ENCODE peak calls at places on chromosomes 16 and 17, in nine cellular contexts. One of them, this sample, is unnamed.
A peak's percentile ranks its signal among the peaks of the same experiment; 100 is the strongest.

GRCh38 chr16:19886061-19886792 is 1.6 kb upstream of the GPRC5B start:
- DNase-seq in stimulated activated CD4-positive, alpha-beta T cell treated with anti-CD3 and anti-CD28 coated beads, TNF-alpha, amount 100 ng/mL, for 1 hour: peak; percentile 64
- DNase-seq in non-pigmented ciliary epithelial cell: peak; percentile 43
- DNase-seq in trophoblast cell: peak; percentile 67
- DNase-seq in ascending aorta: peak; percentile 87
- DNase-seq in left colon: peak; percentile 83
- DNase-seq in HEK293T: peak; percentile 72
- DNase-seq in tibial artery: peak; percentile 72
- DNase-seq in SIG-M5: peak; percentile 3
- DNase-seq in this sample: peak; percentile 84

GRCh38 chr17:73553311-73553710 is 90.9 kb downstream of the SDK2 start:
- DNase-seq in stimulated activated CD4-positive, alpha-beta T cell treated with anti-CD3 and anti-CD28 coated beads, TNF-alpha, amount 100 ng/mL, for 1 hour: no peak
- DNase-seq in non-pigmented ciliary epithelial cell: no peak
- DNase-seq in trophoblast cell: no peak
- DNase-seq in ascending aorta: no peak
- DNase-seq in left colon: no peak
- DNase-seq in HEK293T: no peak
- DNase-seq in tibial artery: no peak
- DNase-seq in SIG-M5: no peak
- DNase-seq in this sample: no peak

GRCh38 chr16:84795338-84796053 is 24.3 kb upstream of the CRISPLD2 start:
- DNase-seq in stimulated activated CD4-positive, alpha-beta T cell treated with anti-CD3 and anti-CD28 coated beads, TNF-alpha, amount 100 ng/mL, for 1 hour: no peak
- DNase-seq in non-pigmented ciliary epithelial cell: peak; percentile 41
- DNase-seq in trophoblast cell: no peak
- DNase-seq in ascending aorta: peak; percentile 86
- DNase-seq in left colon: peak; percentile 47
- DNase-seq in HEK293T: no peak
- DNase-seq in tibial artery: peak; percentile 84
- DNase-seq in SIG-M5: no peak
- DNase-seq in this sample: peak; percentile 82

GRCh38 chr16:11325404-11326083 is 19.7 kb upstream of the RMI2 start:
- DNase-seq in stimulated activated CD4-positive, alpha-beta T cell treated with anti-CD3 and anti-CD28 coated beads, TNF-alpha, amount 100 ng/mL, for 1 hour: no peak
- DNase-seq in non-pigmented ciliary epithelial cell: no peak
- DNase-seq in trophoblast cell: no peak
- DNase-seq in ascending aorta: no peak
- DNase-seq in left colon: no peak
- DNase-seq in HEK293T: no peak
- DNase-seq in tibial artery: no peak
- DNase-seq in SIG-M5: no peak
- DNase-seq in this sample: no peak

GRCh38 chr16:75491876-75492275 is 3.4 kb downstream of the CHST6 start:
- DNase-seq in stimulated activated CD4-positive, alpha-beta T cell treated with anti-CD3 and anti-CD28 coated beads, TNF-alpha, amount 100 ng/mL, for 1 hour: no peak
- DNase-seq in non-pigmented ciliary epithelial cell: no peak
- DNase-seq in trophoblast cell: peak; percentile 72
- DNase-seq in ascending aorta: no peak
- DNase-seq in left colon: peak; percentile 24
- DNase-seq in HEK293T: peak; percentile 52
- DNase-seq in tibial artery: no peak
- DNase-seq in SIG-M5: no peak
- DNase-seq in this sample: no peak

GRCh38 chr17:80676096-80676466 is 131.4 kb downstream of the RPTOR start:
- DNase-seq in stimulated activated CD4-positive, alpha-beta T cell treated with anti-CD3 and anti-CD28 coated beads, TNF-alpha, amount 100 ng/mL, for 1 hour: no peak
- DNase-seq in non-pigmented ciliary epithelial cell: no peak
- DNase-seq in trophoblast cell: no peak
- DNase-seq in ascending aorta: no peak
- DNase-seq in left colon: no peak
- DNase-seq in HEK293T: no peak
- DNase-seq in tibial artery: no peak
- DNase-seq in SIG-M5: no peak
- DNase-seq in this sample: no peak

GRCh38 chr17:28335959-28336871 is 654 bp downstream of the TNFAIP1 start:
- DNase-seq in stimulated activated CD4-positive, alpha-beta T cell treated with anti-CD3 and anti-CD28 coated beads, TNF-alpha, amount 100 ng/mL, for 1 hour: no peak
- DNase-seq in non-pigmented ciliary epithelial cell: peak; percentile 79
- DNase-seq in trophoblast cell: peak; percentile 74
- DNase-seq in ascending aorta: peak; percentile 83
- DNase-seq in left colon: peak; percentile 46
- DNase-seq in HEK293T: peak; percentile 28
- DNase-seq in tibial artery: peak; percentile 34
- DNase-seq in SIG-M5: no peak
- DNase-seq in this sample: peak; percentile 63

GRCh38 chr17:6457688-6458190 is 13.5 kb downstream of the PIMREG start:
- DNase-seq in stimulated activated CD4-positive, alpha-beta T cell treated with anti-CD3 and anti-CD28 coated beads, TNF-alpha, amount 100 ng/mL, for 1 hour: no peak
- DNase-seq in non-pigmented ciliary epithelial cell: no peak
- DNase-seq in trophoblast cell: no peak
- DNase-seq in ascending aorta: no peak
- DNase-seq in left colon: peak; percentile 75
- DNase-seq in HEK293T: no peak
- DNase-seq in tibial artery: no peak
- DNase-seq in SIG-M5: no peak
- DNase-seq in this sample: no peak

GRCh38 chr17:74325743-74326379 is at the start of gene KIF19:
- DNase-seq in stimulated activated CD4-positive, alpha-beta T cell treated with anti-CD3 and anti-CD28 coated beads, TNF-alpha, amount 100 ng/mL, for 1 hour: peak; percentile 16
- DNase-seq in non-pigmented ciliary epithelial cell: no peak
- DNase-seq in trophoblast cell: no peak
- DNase-seq in ascending aorta: no peak
- DNase-seq in left colon: peak; percentile 60
- DNase-seq in HEK293T: no peak
- DNase-seq in tibial artery: no peak
- DNase-seq in SIG-M5: no peak
- DNase-seq in this sample: no peak

GRCh38 chr17:12422632-12423031 is 243.1 kb upstream of the MYOCD start:
- DNase-seq in stimulated activated CD4-positive, alpha-beta T cell treated with anti-CD3 and anti-CD28 coated beads, TNF-alpha, amount 100 ng/mL, for 1 hour: no peak
- DNase-seq in non-pigmented ciliary epithelial cell: no peak
- DNase-seq in trophoblast cell: no peak
- DNase-seq in ascending aorta: no peak
- DNase-seq in left colon: peak; percentile 20
- DNase-seq in HEK293T: no peak
- DNase-seq in tibial artery: no peak
- DNase-seq in SIG-M5: no peak
- DNase-seq in this sample: peak; percentile 59

GRCh38 chr16:89560413-89561194 is at the start of gene RPL13:
- DNase-seq in stimulated activated CD4-positive, alpha-beta T cell treated with anti-CD3 and anti-CD28 coated beads, TNF-alpha, amount 100 ng/mL, for 1 hour: peak; percentile 84
- DNase-seq in non-pigmented ciliary epithelial cell: peak; percentile 77
- DNase-seq in trophoblast cell: peak; percentile 98
- DNase-seq in ascending aorta: peak; percentile 98
- DNase-seq in left colon: peak; percentile 95
- DNase-seq in HEK293T: peak; percentile 93
- DNase-seq in tibial artery: peak; percentile 95
- DNase-seq in SIG-M5: peak; percentile 79
- DNase-seq in this sample: peak; percentile 96

GRCh38 chr16:81241706-81242105 is 3.2 kb downstream of the BCO1 start:
- DNase-seq in stimulated activated CD4-positive, alpha-beta T cell treated with anti-CD3 and anti-CD28 coated beads, TNF-alpha, amount 100 ng/mL, for 1 hour: no peak
- DNase-seq in non-pigmented ciliary epithelial cell: no peak
- DNase-seq in trophoblast cell: no peak
- DNase-seq in ascending aorta: no peak
- DNase-seq in left colon: no peak
- DNase-seq in HEK293T: no peak
- DNase-seq in tibial artery: no peak
- DNase-seq in SIG-M5: no peak
- DNase-seq in this sample: no peak

GRCh38 chr17:18141210-18141803 is 32.8 kb downstream of the MYO15A start:
- DNase-seq in stimulated activated CD4-positive, alpha-beta T cell treated with anti-CD3 and anti-CD28 coated beads, TNF-alpha, amount 100 ng/mL, for 1 hour: no peak
- DNase-seq in non-pigmented ciliary epithelial cell: no peak
- DNase-seq in trophoblast cell: peak; percentile 45
- DNase-seq in ascending aorta: no peak
- DNase-seq in left colon: no peak
- DNase-seq in HEK293T: peak; percentile 55
- DNase-seq in tibial artery: no peak
- DNase-seq in SIG-M5: no peak
- DNase-seq in this sample: no peak

GRCh38 chr16:56137269-56137668 is 54.0 kb upstream of the GNAO1 start:
- DNase-seq in stimulated activated CD4-positive, alpha-beta T cell treated with anti-CD3 and anti-CD28 coated beads, TNF-alpha, amount 100 ng/mL, for 1 hour: no peak
- DNase-seq in non-pigmented ciliary epithelial cell: no peak
- DNase-seq in trophoblast cell: no peak
- DNase-seq in ascending aorta: no peak
- DNase-seq in left colon: no peak
- DNase-seq in HEK293T: no peak
- DNase-seq in tibial artery: no peak
- DNase-seq in SIG-M5: no peak
- DNase-seq in this sample: no peak

GRCh38 chr17:78862073-78863023 is 21.7 kb upstream of the USP36 start:
- DNase-seq in stimulated activated CD4-positive, alpha-beta T cell treated with anti-CD3 and anti-CD28 coated beads, TNF-alpha, amount 100 ng/mL, for 1 hour: no peak
- DNase-seq in non-pigmented ciliary epithelial cell: peak; percentile 89
- DNase-seq in trophoblast cell: peak; percentile 93
- DNase-seq in ascending aorta: peak; percentile 96
- DNase-seq in left colon: peak; percentile 58
- DNase-seq in HEK293T: no peak
- DNase-seq in tibial artery: peak; percentile 96
- DNase-seq in SIG-M5: peak; percentile 29
- DNase-seq in this sample: peak; percentile 86

GRCh38 chr17:73770115-73770848 is 126.0 kb upstream of the SDK2 start:
- DNase-seq in stimulated activated CD4-positive, alpha-beta T cell treated with anti-CD3 and anti-CD28 coated beads, TNF-alpha, amount 100 ng/mL, for 1 hour: no peak
- DNase-seq in non-pigmented ciliary epithelial cell: peak; percentile 18
- DNase-seq in trophoblast cell: no peak
- DNase-seq in ascending aorta: peak; percentile 92
- DNase-seq in left colon: peak; percentile 68
- DNase-seq in HEK293T: peak; percentile 59
- DNase-seq in tibial artery: peak; percentile 67
- DNase-seq in SIG-M5: no peak
- DNase-seq in this sample: peak; percentile 88

GRCh38 chr17:55660171-55660886 is 62.3 kb downstream of the TMEM100 start:
- DNase-seq in stimulated activated CD4-positive, alpha-beta T cell treated with anti-CD3 and anti-CD28 coated beads, TNF-alpha, amount 100 ng/mL, for 1 hour: no peak
- DNase-seq in non-pigmented ciliary epithelial cell: no peak
- DNase-seq in trophoblast cell: no peak
- DNase-seq in ascending aorta: no peak
- DNase-seq in left colon: no peak
- DNase-seq in HEK293T: no peak
- DNase-seq in tibial artery: no peak
- DNase-seq in SIG-M5: no peak
- DNase-seq in this sample: no peak

GRCh38 chr17:9971991-9972390 is 66.9 kb upstream of the RCVRN start:
- DNase-seq in stimulated activated CD4-positive, alpha-beta T cell treated with anti-CD3 and anti-CD28 coated beads, TNF-alpha, amount 100 ng/mL, for 1 hour: no peak
- DNase-seq in non-pigmented ciliary epithelial cell: no peak
- DNase-seq in trophoblast cell: peak; percentile 56
- DNase-seq in ascending aorta: peak; percentile 70
- DNase-seq in left colon: peak; percentile 75
- DNase-seq in HEK293T: peak; percentile 26
- DNase-seq in tibial artery: peak; percentile 81
- DNase-seq in SIG-M5: no peak
- DNase-seq in this sample: peak; percentile 81

GRCh38 chr16:2775765-2776499 is 1.1 kb downstream of the ELOB start:
- DNase-seq in stimulated activated CD4-positive, alpha-beta T cell treated with anti-CD3 and anti-CD28 coated beads, TNF-alpha, amount 100 ng/mL, for 1 hour: no peak
- DNase-seq in non-pigmented ciliary epithelial cell: no peak
- DNase-seq in trophoblast cell: no peak
- DNase-seq in ascending aorta: no peak
- DNase-seq in left colon: no peak
- DNase-seq in HEK293T: no peak
- DNase-seq in tibial artery: no peak
- DNase-seq in SIG-M5: no peak
- DNase-seq in this sample: no peak

GRCh38 chr17:59378621-59379194 is 47.3 kb downstream of the YPEL2 start:
- DNase-seq in stimulated activated CD4-positive, alpha-beta T cell treated with anti-CD3 and anti-CD28 coated beads, TNF-alpha, amount 100 ng/mL, for 1 hour: no peak
- DNase-seq in non-pigmented ciliary epithelial cell: peak; percentile 82
- DNase-seq in trophoblast cell: peak; percentile 61
- DNase-seq in ascending aorta: peak; percentile 87
- DNase-seq in left colon: peak; percentile 45
- DNase-seq in HEK293T: no peak
- DNase-seq in tibial artery: no peak
- DNase-seq in SIG-M5: no peak
- DNase-seq in this sample: no peak

GRCh38 chr17:13153036-13153435 is 135.2 kb upstream of the ELAC2 start:
- DNase-seq in stimulated activated CD4-positive, alpha-beta T cell treated with anti-CD3 and anti-CD28 coated beads, TNF-alpha, amount 100 ng/mL, for 1 hour: no peak
- DNase-seq in non-pigmented ciliary epithelial cell: peak; percentile 17
- DNase-seq in trophoblast cell: no peak
- DNase-seq in ascending aorta: no peak
- DNase-seq in left colon: no peak
- DNase-seq in HEK293T: no peak
- DNase-seq in tibial artery: no peak
- DNase-seq in SIG-M5: no peak
- DNase-seq in this sample: no peak

GRCh38 chr17:78947235-78948153 is 22.3 kb upstream of the TIMP2 start:
- DNase-seq in stimulated activated CD4-positive, alpha-beta T cell treated with anti-CD3 and anti-CD28 coated beads, TNF-alpha, amount 100 ng/mL, for 1 hour: no peak
- DNase-seq in non-pigmented ciliary epithelial cell: no peak
- DNase-seq in trophoblast cell: no peak
- DNase-seq in ascending aorta: no peak
- DNase-seq in left colon: peak; percentile 55
- DNase-seq in HEK293T: no peak
- DNase-seq in tibial artery: no peak
- DNase-seq in SIG-M5: no peak
- DNase-seq in this sample: no peak

GRCh38 chr17:21365016-21365415 is 11.1 kb upstream of the KCNJ12 start:
- DNase-seq in stimulated activated CD4-positive, alpha-beta T cell treated with anti-CD3 and anti-CD28 coated beads, TNF-alpha, amount 100 ng/mL, for 1 hour: no peak
- DNase-seq in non-pigmented ciliary epithelial cell: no peak
- DNase-seq in trophoblast cell: no peak
- DNase-seq in ascending aorta: no peak
- DNase-seq in left colon: no peak
- DNase-seq in HEK293T: no peak
- DNase-seq in tibial artery: no peak
- DNase-seq in SIG-M5: no peak
- DNase-seq in this sample: no peak

GRCh38 chr17:11814655-11815262 is 182.5 kb downstream of the ZNF18 start:
- DNase-seq in stimulated activated CD4-positive, alpha-beta T cell treated with anti-CD3 and anti-CD28 coated beads, TNF-alpha, amount 100 ng/mL, for 1 hour: no peak
- DNase-seq in non-pigmented ciliary epithelial cell: peak; percentile 32
- DNase-seq in trophoblast cell: no peak
- DNase-seq in ascending aorta: no peak
- DNase-seq in left colon: no peak
- DNase-seq in HEK293T: no peak
- DNase-seq in tibial artery: no peak
- DNase-seq in SIG-M5: no peak
- DNase-seq in this sample: no peak

GRCh38 chr16:19659554-19659953 is 58.5 kb downstream of the KNOP1 start:
- DNase-seq in stimulated activated CD4-positive, alpha-beta T cell treated with anti-CD3 and anti-CD28 coated beads, TNF-alpha, amount 100 ng/mL, for 1 hour: no peak
- DNase-seq in non-pigmented ciliary epithelial cell: no peak
- DNase-seq in trophoblast cell: no peak
- DNase-seq in ascending aorta: no peak
- DNase-seq in left colon: no peak
- DNase-seq in HEK293T: no peak
- DNase-seq in tibial artery: no peak
- DNase-seq in SIG-M5: no peak
- DNase-seq in this sample: no peak

GRCh38 chr17:13646411-13646810 is 44.7 kb upstream of the HS3ST3A1 start:
- DNase-seq in stimulated activated CD4-positive, alpha-beta T cell treated with anti-CD3 and anti-CD28 coated beads, TNF-alpha, amount 100 ng/mL, for 1 hour: no peak
- DNase-seq in non-pigmented ciliary epithelial cell: no peak
- DNase-seq in trophoblast cell: no peak
- DNase-seq in ascending aorta: no peak
- DNase-seq in left colon: no peak
- DNase-seq in HEK293T: no peak
- DNase-seq in tibial artery: no peak
- DNase-seq in SIG-M5: no peak
- DNase-seq in this sample: no peak

GRCh38 chr16:83977056-83977815 is 9.2 kb downstream of the NECAB2 start:
- DNase-seq in stimulated activated CD4-positive, alpha-beta T cell treated with anti-CD3 and anti-CD28 coated beads, TNF-alpha, amount 100 ng/mL, for 1 hour: no peak
- DNase-seq in non-pigmented ciliary epithelial cell: no peak
- DNase-seq in trophoblast cell: no peak
- DNase-seq in ascending aorta: no peak
- DNase-seq in left colon: no peak
- DNase-seq in HEK293T: no peak
- DNase-seq in tibial artery: no peak
- DNase-seq in SIG-M5: no peak
- DNase-seq in this sample: no peak

GRCh38 chr16:83706394-83706793 is 101.4 kb upstream of the HSBP1 start:
- DNase-seq in stimulated activated CD4-positive, alpha-beta T cell treated with anti-CD3 and anti-CD28 coated beads, TNF-alpha, amount 100 ng/mL, for 1 hour: no peak
- DNase-seq in non-pigmented ciliary epithelial cell: peak; percentile 55
- DNase-seq in trophoblast cell: peak; percentile 46
- DNase-seq in ascending aorta: no peak
- DNase-seq in left colon: no peak
- DNase-seq in HEK293T: no peak
- DNase-seq in tibial artery: no peak
- DNase-seq in SIG-M5: no peak
- DNase-seq in this sample: no peak

GRCh38 chr16:974001-974601 is 3.3 kb upstream of the LMF1 start:
- DNase-seq in stimulated activated CD4-positive, alpha-beta T cell treated with anti-CD3 and anti-CD28 coated beads, TNF-alpha, amount 100 ng/mL, for 1 hour: no peak
- DNase-seq in non-pigmented ciliary epithelial cell: no peak
- DNase-seq in trophoblast cell: no peak
- DNase-seq in ascending aorta: no peak
- DNase-seq in left colon: no peak
- DNase-seq in HEK293T: no peak
- DNase-seq in tibial artery: no peak
- DNase-seq in SIG-M5: no peak
- DNase-seq in this sample: no peak

GRCh38 chr17:31274252-31274651 is 22.8 kb downstream of the OMG start:
- DNase-seq in stimulated activated CD4-positive, alpha-beta T cell treated with anti-CD3 and anti-CD28 coated beads, TNF-alpha, amount 100 ng/mL, for 1 hour: no peak
- DNase-seq in non-pigmented ciliary epithelial cell: no peak
- DNase-seq in trophoblast cell: no peak
- DNase-seq in ascending aorta: no peak
- DNase-seq in left colon: no peak
- DNase-seq in HEK293T: no peak
- DNase-seq in tibial artery: no peak
- DNase-seq in SIG-M5: no peak
- DNase-seq in this sample: no peak

This sample was measured in ureter.